ENCODE peak calls at places on chromosomes 2 and 18, in four cellular contexts. T, A, Z and D are unnamed samples.

GRCh38 chr2:14722919-14723559 is 90.5 kb downstream of the LRATD1 start:
- DNase-seq in T (no peak), A (no peak), Z (no peak), D (no peak)

GRCh38 chr2:1925516-1925915 is 181.2 kb upstream of the PXDN start:
- DNase-seq in T (no peak), A (no peak), Z (no peak), D (no peak)

GRCh38 chr2:130728007-130728454 is 839 bp upstream of the GPR148 start:
- DNase-seq in T (no peak), A (no peak), Z (no peak), D (no peak)

GRCh38 chr2:154507186-154507585 is 191.3 kb upstream of the KCNJ3 start:
- DNase-seq in T (no peak), A (no peak), Z (no peak), D (peak; percentile 20)

GRCh38 chr2:15313657-15314056 is 247.5 kb downstream of the NBAS start:
- DNase-seq in T (peak; percentile 31), A (no peak), Z (no peak), D (no peak)

GRCh38 chr2:226217191-226217590 is 582.4 kb downstream of the IRS1 start:
- DNase-seq in T (no peak), A (no peak), Z (no peak), D (no peak)

GRCh38 chr2:18209934-18210639 is 331.6 kb downstream of the KCNS3 start:
- DNase-seq in T (no peak), A (no peak), Z (no peak), D (no peak)

GRCh38 chr2:65922794-65923193 is 490.4 kb upstream of the SPRED2 start:
- DNase-seq in T (no peak), A (no peak), Z (no peak), D (no peak)

GRCh38 chr2:26346454-26347053 is at the start of gene ADGRF3:
- DNase-seq in T (peak; percentile 19), A (peak; percentile 63), Z (no peak), D (peak; percentile 37)

GRCh38 chr2:72325592-72326422 is 178.1 kb upstream of the CYP26B1 start:
- DNase-seq in T (no peak), A (peak; percentile 50), Z (peak; percentile 25), D (peak; percentile 48)

GRCh38 chr2:202387608-202388342 is 11.6 kb downstream of the BMPR2 start:
- DNase-seq in T (no peak), A (no peak), Z (peak; percentile 27), D (no peak)

GRCh38 chr2:172270278-172271079 is 156.9 kb upstream of the ITGA6 start:
- DNase-seq in T (no peak), A (peak; percentile 50), Z (no peak), D (no peak)

GRCh38 chr2:102514061-102514785 is 41.2 kb downstream of the SLC9A4 start:
- DNase-seq in T (no peak), A (peak; percentile 68), Z (peak; percentile 17), D (no peak)

GRCh38 chr2:28164280-28164801 is 228.3 kb upstream of the FOSL2 start:
- DNase-seq in T (no peak), A (no peak), Z (no peak), D (no peak)

GRCh38 chr2:71129114-71129890 is 727 bp downstream of the MCEE start:
- DNase-seq in T (no peak), A (no peak), Z (no peak), D (no peak)

GRCh38 chr2:9914384-9915065 is 37.0 kb upstream of the GRHL1 start:
- DNase-seq in T (peak; percentile 45), A (no peak), Z (peak; percentile 34), D (no peak)

GRCh38 chr18:30139631-30140287 is 902.8 kb downstream of the DSC3 start:
- DNase-seq in T (no peak), A (no peak), Z (no peak), D (no peak)

GRCh38 chr2:222024934-222025890 is 273.6 kb downstream of the PAX3 start:
- DNase-seq in T (no peak), A (peak; percentile 31), Z (peak; percentile 10), D (peak; percentile 43)

GRCh38 chr2:152406836-152407161 is 71.8 kb downstream of the FMNL2 start:
- DNase-seq in T (no peak), A (no peak), Z (no peak), D (no peak)

GRCh38 chr2:8120979-8121825 is 560.7 kb upstream of the ID2 start:
- DNase-seq in T (no peak), A (peak; percentile 62), Z (no peak), D (no peak)

GRCh38 chr2:24830351-24830750 is 37.1 kb downstream of the CENPO start:
- DNase-seq in T (no peak), A (no peak), Z (no peak), D (no peak)

GRCh38 chr2:236997086-236997485 is 88.6 kb upstream of the COPS8 start:
- DNase-seq in T (no peak), A (no peak), Z (no peak), D (no peak)
- TF ChIP-seq SP1 in T (no peak), A (no peak), Z (no peak), D (no peak)

GRCh38 chr18:23227729-23228075 is 92.4 kb downstream of the CABLES1 start:
- DNase-seq in T (no peak), A (peak; percentile 32), Z (no peak), D (no peak)

GRCh38 chr18:23229472-23229871 is 94.2 kb downstream of the CABLES1 start:
- DNase-seq in T (no peak), A (no peak), Z (no peak), D (no peak)

GRCh38 chr18:23226930-23227728 is 91.8 kb downstream of the CABLES1 start:
- DNase-seq in T (no peak), A (no peak), Z (no peak), D (no peak)

GRCh38 chr18:23226386-23226785 is 91.1 kb downstream of the CABLES1 start:
- DNase-seq in T (no peak), A (no peak), Z (no peak), D (no peak)

GRCh38 chr18:23228102-23229051 is 93.1 kb downstream of the CABLES1 start:
- DNase-seq in T (peak; percentile 82), A (no peak), Z (no peak), D (no peak)
- TF ChIP-seq BHLHE40 in T (peak; percentile 88), A (no peak), Z (no peak), D (no peak)

DNA sequence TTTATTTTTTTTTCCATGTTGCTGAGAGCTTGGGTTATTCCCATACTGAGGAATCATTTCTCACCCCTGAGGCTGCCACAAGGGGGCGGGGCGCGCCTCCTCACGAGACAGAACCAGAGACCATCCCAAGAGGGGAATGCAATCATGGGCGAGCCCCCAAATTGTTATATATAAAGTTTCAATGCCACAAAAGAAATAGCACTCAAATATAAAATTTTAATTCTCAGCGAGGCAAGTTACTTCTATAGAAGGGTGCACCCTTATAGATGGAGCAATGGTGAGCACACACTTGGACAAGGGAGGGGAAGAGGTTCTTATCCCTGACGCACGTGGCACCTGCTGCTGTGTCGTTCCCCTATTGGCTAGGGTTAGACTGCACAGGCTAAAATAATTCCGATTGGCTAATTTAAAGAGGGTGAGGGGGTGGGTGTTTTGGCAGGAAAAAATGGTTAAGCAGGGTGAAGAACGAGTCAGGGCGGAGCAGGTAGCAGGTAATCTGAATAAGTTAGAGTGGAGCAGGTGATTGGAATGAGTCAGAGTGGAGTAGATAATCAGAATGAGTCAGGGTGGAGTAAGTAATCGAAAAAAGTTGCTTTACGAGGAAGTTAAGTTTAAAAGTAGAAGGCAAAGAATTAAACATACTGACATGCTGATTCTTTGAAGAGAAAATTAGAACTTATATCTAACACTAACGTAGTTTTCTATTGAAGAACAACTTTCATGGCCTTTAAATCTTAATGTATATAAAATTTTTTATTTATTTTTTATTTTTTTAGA is 177.5 kb downstream of the MTCL1 start:
- DNase-seq in T (no peak), A (peak; percentile 21), Z (peak; percentile 60), D (no peak)
- TF ChIP-seq FOXK2 in T (no peak), A (no peak), Z (peak; percentile 28), D (no peak)

DNA sequence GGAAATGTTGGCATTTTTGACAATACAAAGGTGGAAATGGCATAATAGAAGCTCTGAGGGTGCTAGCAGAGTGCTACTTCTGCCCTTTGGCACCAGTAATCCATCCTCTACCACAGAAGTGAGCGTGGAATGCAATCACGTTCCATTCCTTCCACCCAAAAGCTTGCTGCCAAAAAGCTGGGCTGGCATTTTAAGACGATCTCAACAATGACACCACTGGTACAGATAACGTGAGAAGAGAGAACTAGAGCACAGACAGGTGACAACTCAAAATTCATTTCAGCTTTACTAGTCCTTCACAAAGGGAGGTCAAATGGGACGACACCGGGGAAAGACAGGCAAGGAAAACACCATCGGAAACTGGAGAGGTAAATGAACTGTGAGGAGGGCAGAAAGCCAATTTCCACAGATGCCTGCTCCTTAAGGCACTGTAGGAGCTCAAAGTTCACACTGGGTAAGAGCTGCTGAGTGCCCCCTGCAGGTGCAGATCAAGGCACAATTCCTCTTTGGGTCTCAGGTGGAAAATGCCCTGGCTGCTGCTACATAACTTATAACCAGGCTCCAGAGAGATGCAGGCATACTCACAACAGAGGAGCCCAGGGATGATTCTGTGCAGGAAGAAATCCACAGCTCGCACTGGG is 50.7 kb upstream of the RNU4ATAC start:
- DNase-seq in T (no peak), A (no peak), Z (no peak), D (peak; percentile 37)
- TF ChIP-seq SP1 in T (no peak), A (no peak), Z (no peak), D (no peak)

DNA sequence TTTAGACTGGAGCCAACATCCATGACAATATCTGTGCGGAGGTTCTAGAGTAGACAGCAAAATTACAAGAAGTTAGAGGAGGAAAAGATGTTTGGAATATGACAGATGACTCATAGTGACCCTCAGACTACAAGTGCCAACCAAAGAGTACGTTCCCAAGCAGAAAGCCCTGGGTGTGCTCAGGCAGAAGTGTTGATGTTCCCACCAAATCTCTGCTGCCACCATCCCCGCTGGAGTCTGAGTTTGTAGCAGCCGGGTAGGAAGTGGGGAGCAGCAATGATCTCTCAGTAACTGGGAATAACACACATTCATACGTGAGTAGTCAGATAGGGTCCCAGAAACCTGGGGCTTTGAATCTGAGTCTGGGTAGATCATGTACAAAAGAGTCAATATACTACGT is 73.2 kb downstream of the XDH start:
- DNase-seq in T (no peak), A (no peak), Z (no peak), D (no peak)
- TF ChIP-seq BHLHE40 in T (no peak), A (no peak), Z (no peak), D (no peak)

DNA sequence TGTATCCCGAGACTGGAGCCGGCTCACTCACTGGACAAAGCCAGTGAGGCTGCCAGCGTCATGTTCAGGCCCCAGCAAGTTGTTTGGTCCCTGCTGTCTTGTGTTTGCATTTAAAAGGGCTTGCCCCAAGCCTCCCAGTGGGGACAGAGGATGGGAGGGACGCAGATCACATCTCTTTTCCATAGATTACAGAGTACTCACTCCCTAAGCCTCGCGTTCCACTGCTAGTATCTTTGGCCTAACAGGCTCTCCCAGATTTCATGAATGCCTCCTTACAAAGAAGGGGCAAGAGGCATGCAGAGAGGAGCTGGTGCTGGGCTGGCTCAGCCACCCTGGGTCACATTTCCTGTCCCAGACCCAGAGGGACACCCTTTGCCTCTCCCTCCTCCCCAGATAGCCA is 59.1 kb downstream of the CMPK2 start:
- DNase-seq in T (no peak), A (no peak), Z (no peak), D (no peak)
- TF ChIP-seq FOXK2 in T (no peak), A (no peak), Z (no peak), D (no peak)

GRCh38 chr2:23375448-23375847 is 9.5 kb upstream of the KLHL29 start:
- DNase-seq in T (no peak), A (no peak), Z (peak; percentile 39), D (peak; percentile 49)
- TF ChIP-seq SP1 in T (no peak), A (no peak), Z (no peak), D (no peak)